ENCODE peak calls at places on chromosomes 13 and 19, in seven cellular contexts. One of them, this sample, is unnamed.

GRCh38 chr13:110410906-110411305 is 103.8 kb downstream of the COL4A2 start:
- DNase-seq in mammary epithelial cell: no peak
- DNase-seq in glutamatergic neuron: no peak
- DNase-seq in suprapubic skin: no peak
- DNase-seq in dorsolateral prefrontal cortex: no peak
- DNase-seq in activated CD8-positive, alpha-beta T cell treated with anti-CD3 and anti-CD28 coated beads for 36 hours: no peak
- DNase-seq in lower lobe of right lung: no peak
- DNase-seq in this sample: no peak

GRCh38 chr19:20388826-20389225 is 176.8 kb downstream of the ZNF737 start:
- DNase-seq in activated CD8-positive, alpha-beta T cell treated with anti-CD3 and anti-CD28 coated beads for 36 hours: no peak
- DNase-seq in glutamatergic neuron: no peak
- DNase-seq in mammary epithelial cell: no peak
- DNase-seq in suprapubic skin: no peak
- DNase-seq in dorsolateral prefrontal cortex: no peak
- DNase-seq in lower lobe of right lung: no peak
- DNase-seq in this sample: no peak

GRCh38 chr19:17450264-17451075 is 2.0 kb upstream of the TMEM221 start:
- DNase-seq in dorsolateral prefrontal cortex: no peak
- DNase-seq in glutamatergic neuron: no peak
- DNase-seq in suprapubic skin: no peak
- DNase-seq in mammary epithelial cell: peak; percentile 98
- DNase-seq in lower lobe of right lung: no peak
- DNase-seq in activated CD8-positive, alpha-beta T cell treated with anti-CD3 and anti-CD28 coated beads for 36 hours: peak; percentile 73
- DNase-seq in this sample: no peak

GRCh38 chr19:8697671-8698432 is 743 bp downstream of the ACTL9 start:
- DNase-seq in dorsolateral prefrontal cortex: no peak
- DNase-seq in suprapubic skin: no peak
- DNase-seq in mammary epithelial cell: no peak
- DNase-seq in activated CD8-positive, alpha-beta T cell treated with anti-CD3 and anti-CD28 coated beads for 36 hours: peak; percentile 41
- DNase-seq in glutamatergic neuron: peak; percentile 48
- DNase-seq in lower lobe of right lung: no peak
- DNase-seq in this sample: no peak

GRCh38 chr13:84885868-84886267 is 913.4 kb downstream of the SLITRK6 start:
- DNase-seq in glutamatergic neuron: no peak
- DNase-seq in dorsolateral prefrontal cortex: no peak
- DNase-seq in lower lobe of right lung: no peak
- DNase-seq in activated CD8-positive, alpha-beta T cell treated with anti-CD3 and anti-CD28 coated beads for 36 hours: no peak
- DNase-seq in mammary epithelial cell: no peak
- DNase-seq in suprapubic skin: no peak
- DNase-seq in this sample: no peak

GRCh38 chr13:27359203-27359821 is 65.1 kb upstream of the GTF3A start:
- DNase-seq in lower lobe of right lung: peak; percentile 65
- DNase-seq in dorsolateral prefrontal cortex: peak; percentile 86
- DNase-seq in glutamatergic neuron: peak; percentile 82
- DNase-seq in mammary epithelial cell: peak; percentile 35
- DNase-seq in activated CD8-positive, alpha-beta T cell treated with anti-CD3 and anti-CD28 coated beads for 36 hours: peak; percentile 80
- DNase-seq in suprapubic skin: no peak
- DNase-seq in this sample: peak; percentile 76

GRCh38 chr13:36072536-36072935 is 58.6 kb downstream of the DCLK1 start:
- DNase-seq in mammary epithelial cell: no peak
- DNase-seq in glutamatergic neuron: no peak
- DNase-seq in lower lobe of right lung: no peak
- DNase-seq in suprapubic skin: no peak
- DNase-seq in dorsolateral prefrontal cortex: no peak
- DNase-seq in activated CD8-positive, alpha-beta T cell treated with anti-CD3 and anti-CD28 coated beads for 36 hours: no peak
- DNase-seq in this sample: no peak

GRCh38 chr19:480016-480855 is 16.1 kb upstream of the MADCAM1 start:
- DNase-seq in lower lobe of right lung: peak; percentile 89
- DNase-seq in dorsolateral prefrontal cortex: peak; percentile 82
- DNase-seq in activated CD8-positive, alpha-beta T cell treated with anti-CD3 and anti-CD28 coated beads for 36 hours: peak; percentile 60
- DNase-seq in suprapubic skin: no peak
- DNase-seq in mammary epithelial cell: peak; percentile 28
- DNase-seq in glutamatergic neuron: peak; percentile 76
- DNase-seq in this sample: peak; percentile 70

GRCh38 chr19:44748426-44749254 is at the start of gene BCL3:
- DNase-seq in activated CD8-positive, alpha-beta T cell treated with anti-CD3 and anti-CD28 coated beads for 36 hours: peak; percentile 72
- DNase-seq in dorsolateral prefrontal cortex: peak; percentile 58
- DNase-seq in suprapubic skin: no peak
- DNase-seq in glutamatergic neuron: peak; percentile 41
- DNase-seq in mammary epithelial cell: peak; percentile 77
- DNase-seq in lower lobe of right lung: peak; percentile 86
- DNase-seq in this sample: no peak

GRCh38 chr13:42363941-42364612 is 92.1 kb downstream of the AKAP11 start:
- DNase-seq in activated CD8-positive, alpha-beta T cell treated with anti-CD3 and anti-CD28 coated beads for 36 hours: no peak
- DNase-seq in mammary epithelial cell: peak; percentile 49
- DNase-seq in dorsolateral prefrontal cortex: no peak
- DNase-seq in lower lobe of right lung: no peak
- DNase-seq in suprapubic skin: no peak
- DNase-seq in glutamatergic neuron: no peak
- DNase-seq in this sample: peak; percentile 12

GRCh38 chr19:42268142-42268703 is 829 bp upstream of the CIC start:
- DNase-seq in dorsolateral prefrontal cortex: peak; percentile 99
- DNase-seq in activated CD8-positive, alpha-beta T cell treated with anti-CD3 and anti-CD28 coated beads for 36 hours: peak; percentile 100
- DNase-seq in lower lobe of right lung: peak; percentile 99
- DNase-seq in glutamatergic neuron: peak; percentile 95
- DNase-seq in suprapubic skin: peak; percentile 100
- DNase-seq in mammary epithelial cell: peak; percentile 99
- DNase-seq in this sample: peak; percentile 100

GRCh38 chr13:99033814-99034213 is 56.0 kb upstream of the DOCK9 start:
- DNase-seq in dorsolateral prefrontal cortex: no peak
- DNase-seq in lower lobe of right lung: no peak
- DNase-seq in activated CD8-positive, alpha-beta T cell treated with anti-CD3 and anti-CD28 coated beads for 36 hours: no peak
- DNase-seq in suprapubic skin: no peak
- DNase-seq in glutamatergic neuron: no peak
- DNase-seq in mammary epithelial cell: peak; percentile 16
- DNase-seq in this sample: peak; percentile 44

GRCh38 chr13:101916108-101916757 is 463.8 kb downstream of the ITGBL1 start:
- DNase-seq in glutamatergic neuron: peak; percentile 87
- DNase-seq in suprapubic skin: no peak
- DNase-seq in dorsolateral prefrontal cortex: peak; percentile 63
- DNase-seq in mammary epithelial cell: peak; percentile 6
- DNase-seq in activated CD8-positive, alpha-beta T cell treated with anti-CD3 and anti-CD28 coated beads for 36 hours: no peak
- DNase-seq in lower lobe of right lung: no peak
- DNase-seq in this sample: peak; percentile 13

GRCh38 chr19:1016647-1017114 is 4.2 kb downstream of the TMEM259 start:
- DNase-seq in lower lobe of right lung: no peak
- DNase-seq in mammary epithelial cell: peak; percentile 71
- DNase-seq in activated CD8-positive, alpha-beta T cell treated with anti-CD3 and anti-CD28 coated beads for 36 hours: no peak
- DNase-seq in suprapubic skin: no peak
- DNase-seq in glutamatergic neuron: no peak
- DNase-seq in dorsolateral prefrontal cortex: no peak
- DNase-seq in this sample: peak; percentile 84

GRCh38 chr19:4717191-4717965 is 6.3 kb downstream of the DPP9 start:
- DNase-seq in suprapubic skin: no peak
- DNase-seq in activated CD8-positive, alpha-beta T cell treated with anti-CD3 and anti-CD28 coated beads for 36 hours: no peak
- DNase-seq in glutamatergic neuron: no peak
- DNase-seq in lower lobe of right lung: peak; percentile 78
- DNase-seq in mammary epithelial cell: peak; percentile 48
- DNase-seq in dorsolateral prefrontal cortex: no peak
- DNase-seq in this sample: peak; percentile 47

GRCh38 chr19:2135474-2136402 is 15.6 kb downstream of the AP3D1 start:
- DNase-seq in dorsolateral prefrontal cortex: no peak
- DNase-seq in lower lobe of right lung: peak; percentile 36
- DNase-seq in suprapubic skin: no peak
- DNase-seq in activated CD8-positive, alpha-beta T cell treated with anti-CD3 and anti-CD28 coated beads for 36 hours: no peak
- DNase-seq in mammary epithelial cell: no peak
- DNase-seq in glutamatergic neuron: no peak
- DNase-seq in this sample: no peak

GRCh38 chr13:113297370-113297871 is 382 bp downstream of the LAMP1 start:
- DNase-seq in dorsolateral prefrontal cortex: no peak
- DNase-seq in lower lobe of right lung: peak; percentile 56
- DNase-seq in activated CD8-positive, alpha-beta T cell treated with anti-CD3 and anti-CD28 coated beads for 36 hours: peak; percentile 77
- DNase-seq in mammary epithelial cell: peak; percentile 49
- DNase-seq in glutamatergic neuron: peak; percentile 51
- DNase-seq in suprapubic skin: no peak
- DNase-seq in this sample: peak; percentile 29

GRCh38 chr13:80341771-80342271 is 895 bp upstream of the SPRY2 start:
- DNase-seq in activated CD8-positive, alpha-beta T cell treated with anti-CD3 and anti-CD28 coated beads for 36 hours: peak; percentile 18
- DNase-seq in suprapubic skin: no peak
- DNase-seq in lower lobe of right lung: peak; percentile 76
- DNase-seq in dorsolateral prefrontal cortex: no peak
- DNase-seq in mammary epithelial cell: no peak
- DNase-seq in glutamatergic neuron: peak; percentile 39
- DNase-seq in this sample: peak; percentile 43

GRCh38 chr19:7191946-7192691 is 102.1 kb downstream of the INSR start:
- DNase-seq in glutamatergic neuron: no peak
- DNase-seq in activated CD8-positive, alpha-beta T cell treated with anti-CD3 and anti-CD28 coated beads for 36 hours: peak; percentile 74
- DNase-seq in suprapubic skin: no peak
- DNase-seq in dorsolateral prefrontal cortex: no peak
- DNase-seq in lower lobe of right lung: no peak
- DNase-seq in mammary epithelial cell: no peak
- DNase-seq in this sample: peak; percentile 23

GRCh38 chr19:5207806-5208205 is 132.8 kb downstream of the PTPRS start:
- DNase-seq in suprapubic skin: no peak
- DNase-seq in lower lobe of right lung: no peak
- DNase-seq in glutamatergic neuron: no peak
- DNase-seq in mammary epithelial cell: no peak
- DNase-seq in dorsolateral prefrontal cortex: no peak
- DNase-seq in activated CD8-positive, alpha-beta T cell treated with anti-CD3 and anti-CD28 coated beads for 36 hours: no peak
- DNase-seq in this sample: no peak

GRCh38 chr19:44866672-44867071 is 20.6 kb downstream of the NECTIN2 start:
- DNase-seq in mammary epithelial cell: no peak
- DNase-seq in glutamatergic neuron: no peak
- DNase-seq in suprapubic skin: no peak
- DNase-seq in activated CD8-positive, alpha-beta T cell treated with anti-CD3 and anti-CD28 coated beads for 36 hours: no peak
- DNase-seq in lower lobe of right lung: no peak
- DNase-seq in dorsolateral prefrontal cortex: no peak
- DNase-seq in this sample: no peak

GRCh38 chr13:85631801-85632200 is 167.4 kb downstream of the SLITRK6 start:
- DNase-seq in lower lobe of right lung: no peak
- DNase-seq in mammary epithelial cell: no peak
- DNase-seq in suprapubic skin: no peak
- DNase-seq in dorsolateral prefrontal cortex: no peak
- DNase-seq in glutamatergic neuron: no peak
- DNase-seq in activated CD8-positive, alpha-beta T cell treated with anti-CD3 and anti-CD28 coated beads for 36 hours: no peak
- DNase-seq in this sample: no peak

GRCh38 chr13:95536629-95537241 is 15.8 kb upstream of the CLDN10 start:
- DNase-seq in lower lobe of right lung: no peak
- DNase-seq in activated CD8-positive, alpha-beta T cell treated with anti-CD3 and anti-CD28 coated beads for 36 hours: no peak
- DNase-seq in mammary epithelial cell: peak; percentile 12
- DNase-seq in suprapubic skin: no peak
- DNase-seq in dorsolateral prefrontal cortex: no peak
- DNase-seq in glutamatergic neuron: no peak
- DNase-seq in this sample: peak; percentile 37
- TF ChIP-seq CTCF in lower lobe of right lung: peak; percentile 48
- TF ChIP-seq CTCF in activated CD8-positive, alpha-beta T cell treated with anti-CD3 and anti-CD28 coated beads for 36 hours: peak; percentile 43
- TF ChIP-seq CTCF in mammary epithelial cell: peak; percentile 47
- TF ChIP-seq CTCF in suprapubic skin: peak; percentile 13
- TF ChIP-seq CTCF in dorsolateral prefrontal cortex: peak; percentile 63
- TF ChIP-seq CTCF in glutamatergic neuron: peak; percentile 57
- TF ChIP-seq CTCF in this sample: peak; percentile 45

DNA sequence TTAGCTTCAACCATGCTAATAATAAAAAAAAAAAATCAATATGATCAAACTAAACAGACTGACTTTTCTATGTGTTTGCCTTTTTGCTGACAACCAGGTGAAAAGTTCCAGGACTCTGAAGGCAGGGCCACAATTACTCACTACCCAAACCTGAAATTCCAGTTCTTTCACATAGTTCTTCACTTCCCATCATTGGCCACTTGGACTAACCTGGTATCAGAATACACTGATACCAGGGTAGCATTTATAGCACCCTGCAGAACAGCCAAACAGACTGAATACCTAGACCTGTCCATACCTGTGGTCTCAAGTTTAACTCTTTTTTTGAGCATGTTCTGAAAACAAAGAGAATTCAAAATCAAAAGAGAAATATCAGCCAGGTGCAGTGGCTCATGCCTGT is 25.1 kb downstream of the ELF1 start:
- DNase-seq in glutamatergic neuron: no peak
- DNase-seq in activated CD8-positive, alpha-beta T cell treated with anti-CD3 and anti-CD28 coated beads for 36 hours: no peak
- DNase-seq in dorsolateral prefrontal cortex: no peak
- DNase-seq in lower lobe of right lung: no peak
- DNase-seq in mammary epithelial cell: peak; percentile 98
- DNase-seq in suprapubic skin: no peak
- DNase-seq in this sample: no peak
- TF ChIP-seq CTCF in glutamatergic neuron: no peak
- TF ChIP-seq CTCF in activated CD8-positive, alpha-beta T cell treated with anti-CD3 and anti-CD28 coated beads for 36 hours: no peak
- TF ChIP-seq CTCF in dorsolateral prefrontal cortex: no peak
- TF ChIP-seq CTCF in lower lobe of right lung: no peak
- TF ChIP-seq CTCF in mammary epithelial cell: peak; percentile 16
- TF ChIP-seq CTCF in suprapubic skin: peak; percentile 33
- TF ChIP-seq CTCF in this sample: no peak

DNA sequence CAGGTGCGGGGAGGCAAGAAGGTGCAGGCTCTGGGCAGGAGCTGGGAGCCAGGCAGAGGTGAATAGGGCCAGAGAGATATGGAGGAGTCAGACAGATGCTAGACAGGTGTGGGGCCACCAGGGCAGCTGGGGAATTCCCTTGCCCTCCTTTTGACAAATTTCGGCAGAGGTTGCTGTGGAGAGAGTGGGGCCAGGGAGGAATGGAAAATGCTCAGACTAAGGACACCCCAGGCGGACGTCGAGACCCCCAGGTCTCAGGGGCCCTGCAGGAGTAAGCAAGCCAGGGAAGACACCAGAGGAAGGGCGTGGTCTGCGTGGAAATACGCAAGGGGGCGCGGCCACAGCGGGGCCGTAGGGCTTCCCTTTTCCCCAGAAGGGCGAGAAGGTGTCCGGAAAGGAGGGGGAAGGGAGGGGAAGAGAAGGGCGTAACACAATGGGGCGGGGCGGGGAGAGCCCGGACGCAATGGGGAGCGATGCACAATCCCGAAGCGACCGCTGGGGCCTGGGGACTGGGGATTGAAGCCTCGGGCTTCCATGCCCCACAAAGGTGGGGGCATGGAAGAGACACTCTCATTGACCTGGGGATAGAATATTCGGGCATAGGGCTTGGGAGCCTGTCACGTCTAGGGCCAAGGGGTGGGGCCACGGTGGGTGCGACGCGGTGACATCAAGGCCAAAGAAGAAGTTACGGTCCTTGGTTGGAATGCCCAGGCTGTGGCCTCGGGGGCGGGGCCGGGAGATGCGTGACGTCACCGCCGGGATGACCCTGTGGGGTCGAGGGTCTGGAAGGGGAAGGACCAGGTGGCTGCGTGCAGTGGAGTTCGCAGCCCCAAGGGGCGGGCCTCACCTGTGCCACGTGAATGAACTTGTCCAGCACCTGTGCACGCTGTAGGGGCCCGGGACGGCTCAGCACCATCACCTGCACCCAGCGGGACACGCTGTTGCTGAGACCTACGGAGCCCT is 8.2 kb downstream of the RASGRP4 start:
- DNase-seq in dorsolateral prefrontal cortex: no peak
- DNase-seq in suprapubic skin: no peak
- DNase-seq in mammary epithelial cell: peak; percentile 11
- DNase-seq in glutamatergic neuron: peak; percentile 74
- DNase-seq in activated CD8-positive, alpha-beta T cell treated with anti-CD3 and anti-CD28 coated beads for 36 hours: peak; percentile 76
- DNase-seq in lower lobe of right lung: peak; percentile 88
- DNase-seq in this sample: peak; percentile 20
- TF ChIP-seq CTCF in dorsolateral prefrontal cortex: no peak
- TF ChIP-seq CTCF in suprapubic skin: no peak
- TF ChIP-seq CTCF in mammary epithelial cell: no peak
- TF ChIP-seq CTCF in glutamatergic neuron: no peak
- TF ChIP-seq CTCF in activated CD8-positive, alpha-beta T cell treated with anti-CD3 and anti-CD28 coated beads for 36 hours: no peak
- TF ChIP-seq CTCF in lower lobe of right lung: no peak
- TF ChIP-seq CTCF in this sample: no peak

GRCh38 chr19:10420444-10421239 is at the start of gene PDE4A:
- DNase-seq in mammary epithelial cell: peak; percentile 43
- DNase-seq in glutamatergic neuron: peak; percentile 81
- DNase-seq in suprapubic skin: no peak
- DNase-seq in dorsolateral prefrontal cortex: no peak
- DNase-seq in activated CD8-positive, alpha-beta T cell treated with anti-CD3 and anti-CD28 coated beads for 36 hours: peak; percentile 86
- DNase-seq in lower lobe of right lung: no peak
- DNase-seq in this sample: peak; percentile 40
- TF ChIP-seq CTCF in mammary epithelial cell: peak; percentile 31
- TF ChIP-seq CTCF in glutamatergic neuron: peak; percentile 79
- TF ChIP-seq CTCF in suprapubic skin: no peak
- TF ChIP-seq CTCF in dorsolateral prefrontal cortex: no peak
- TF ChIP-seq CTCF in activated CD8-positive, alpha-beta T cell treated with anti-CD3 and anti-CD28 coated beads for 36 hours: peak; percentile 84
- TF ChIP-seq CTCF in lower lobe of right lung: peak; percentile 29
- TF ChIP-seq CTCF in this sample: peak; percentile 38

GRCh38 chr19:14315433-14315832 is 65.8 kb upstream of the ADGRE5 start:
- DNase-seq in glutamatergic neuron: no peak
- DNase-seq in suprapubic skin: no peak
- DNase-seq in dorsolateral prefrontal cortex: no peak
- DNase-seq in activated CD8-positive, alpha-beta T cell treated with anti-CD3 and anti-CD28 coated beads for 36 hours: no peak
- DNase-seq in lower lobe of right lung: no peak
- DNase-seq in mammary epithelial cell: no peak
- DNase-seq in this sample: no peak
- TF ChIP-seq CTCF in glutamatergic neuron: no peak
- TF ChIP-seq CTCF in suprapubic skin: no peak
- TF ChIP-seq CTCF in dorsolateral prefrontal cortex: no peak
- TF ChIP-seq CTCF in activated CD8-positive, alpha-beta T cell treated with anti-CD3 and anti-CD28 coated beads for 36 hours: no peak
- TF ChIP-seq CTCF in lower lobe of right lung: no peak
- TF ChIP-seq CTCF in mammary epithelial cell: no peak
- TF ChIP-seq CTCF in this sample: no peak

This sample was measured in fibroblast of villous mesenchyme.